ENCODE peak calls at places on chromosomes 5 and 9, in six cellular contexts. Q is psoas muscle; I is CD4-positive, alpha-beta T cell; K is Peyer's patch; E is adrenal gland; V is AG09309. C is an unnamed sample.

GRCh38 chr9:19087601-19088000 is 15.1 kb downstream of the HAUS6 start:
- DNase-seq in Q (no peak), I (no peak), K (no peak), E (peak; percentile 89), V (no peak), C (no peak)

GRCh38 chr9:117098331-117098730 is 316.5 kb downstream of the ASTN2 start:
- DNase-seq in Q (no peak), I (no peak), K (no peak), E (no peak), V (no peak), C (no peak)

GRCh38 chr5:73312872-73313510 is 135.6 kb downstream of the FOXD1 start:
- DNase-seq in Q (no peak), I (no peak), K (no peak), E (no peak), V (no peak), C (no peak)

GRCh38 chr9:125633116-125633743 is 73.8 kb downstream of the MAPKAP1 start:
- DNase-seq in Q (no peak), I (no peak), K (no peak), E (no peak), V (no peak), C (no peak)

GRCh38 chr5:55226027-55226933 is 835 bp downstream of the MCIDAS start:
- DNase-seq in Q (no peak), I (peak; percentile 20), K (no peak), E (no peak), V (no peak), C (peak; percentile 38)

GRCh38 chr5:124806026-124806856 is 59.8 kb upstream of the ZNF608 start:
- DNase-seq in Q (peak; percentile 41), I (no peak), K (no peak), E (peak; percentile 95), V (no peak), C (no peak)

GRCh38 chr5:8993031-8993430 is 552.8 kb downstream of the SEMA5A start:
- DNase-seq in Q (no peak), I (no peak), K (no peak), E (no peak), V (no peak), C (no peak)

GRCh38 chr9:134335095-134335489 is 8.8 kb downstream of the RXRA start:
- DNase-seq in Q (no peak), I (no peak), K (no peak), E (no peak), V (no peak), C (no peak)

GRCh38 chr9:127347831-127348699 is 48.9 kb upstream of the SLC2A8 start:
- DNase-seq in Q (no peak), I (no peak), K (no peak), E (peak; percentile 64), V (no peak), C (no peak)

GRCh38 chr9:116285320-116285719 is 131.7 kb downstream of the PAPPA start:
- DNase-seq in Q (no peak), I (no peak), K (no peak), E (no peak), V (no peak), C (no peak)

GRCh38 chr9:16145196-16145950 is 592.5 kb downstream of the CCDC171 start:
- DNase-seq in Q (no peak), I (no peak), K (no peak), E (no peak), V (no peak), C (no peak)

GRCh38 chr5:43017438-43017820 is 22.7 kb downstream of the ANXA2R start:
- DNase-seq in Q (peak; percentile 40), I (peak; percentile 39), K (peak; percentile 65), E (peak; percentile 58), V (no peak), C (no peak)

GRCh38 chr9:91119679-91120078 is 242.0 kb downstream of the AUH start:
- DNase-seq in Q (no peak), I (no peak), K (no peak), E (no peak), V (no peak), C (no peak)

GRCh38 chr5:123708074-123708806 is 196.3 kb downstream of the CSNK1G3 start:
- DNase-seq in Q (no peak), I (no peak), K (no peak), E (peak; percentile 55), V (peak; percentile 68), C (no peak)

GRCh38 chr5:129951039-129951438 is 46.8 kb downstream of the CHSY3 start:
- DNase-seq in Q (no peak), I (no peak), K (no peak), E (no peak), V (no peak), C (no peak)

GRCh38 chr9:86079421-86080111 is 19.8 kb downstream of the GOLM1 start:
- DNase-seq in Q (no peak), I (no peak), K (no peak), E (peak; percentile 59), V (no peak), C (no peak)

GRCh38 chr5:68225188-68225910 is 9.8 kb downstream of the PIK3R1 start:
- DNase-seq in Q (peak; percentile 69), I (no peak), K (no peak), E (peak; percentile 94), V (peak; percentile 70), C (no peak)

GRCh38 chr9:133580971-133581370 is 28.2 kb downstream of the FAM163B start:
- DNase-seq in Q (no peak), I (no peak), K (no peak), E (no peak), V (no peak), C (no peak)

GRCh38 chr5:96781031-96781733 is 26.6 kb downstream of the ERAP1 start:
- DNase-seq in Q (no peak), I (no peak), K (no peak), E (no peak), V (peak; percentile 72), C (no peak)

GRCh38 chr5:107486489-107486888 is 184.2 kb downstream of the EFNA5 start:
- DNase-seq in Q (no peak), I (no peak), K (no peak), E (no peak), V (no peak), C (no peak)

GRCh38 chr9:37555786-37556185 is 20.4 kb downstream of the FBXO10 start:
- DNase-seq in Q (no peak), I (no peak), K (no peak), E (no peak), V (peak; percentile 24), C (no peak)

GRCh38 chr5:91281409-91281808 is 101.7 kb downstream of the ARRDC3 start:
- DNase-seq in Q (no peak), I (no peak), K (no peak), E (no peak), V (peak; percentile 95), C (no peak)

GRCh38 chr5:111461934-111462333 is 50.4 kb downstream of the STARD4 start:
- DNase-seq in Q (no peak), I (no peak), K (no peak), E (no peak), V (no peak), C (no peak)

GRCh38 chr9:27365977-27366376 is 69.0 kb upstream of the EQTN start:
- DNase-seq in Q (no peak), I (no peak), K (peak; percentile 31), E (no peak), V (no peak), C (no peak)

GRCh38 chr5:29518176-29518575 is 1675.3 kb upstream of the CDH6 start:
- DNase-seq in Q (no peak), I (no peak), K (no peak), E (no peak), V (no peak), C (no peak)

GRCh38 chr5:43041669-43042175 is 1.6 kb upstream of the ANXA2R start:
- DNase-seq in Q (peak; percentile 53), I (peak; percentile 70), K (peak; percentile 65), E (peak; percentile 79), V (no peak), C (no peak)

GRCh38 chr9:76338418-76338817 is 55.8 kb downstream of the RFK start:
- DNase-seq in Q (no peak), I (no peak), K (no peak), E (no peak), V (no peak), C (no peak)

GRCh38 chr5:87755378-87755777 is 342.6 kb upstream of the CCNH start:
- DNase-seq in Q (no peak), I (no peak), K (no peak), E (no peak), V (no peak), C (no peak)

GRCh38 chr9:131986089-131986488 is 93.6 kb downstream of the MED27 start:
- DNase-seq in Q (no peak), I (no peak), K (no peak), E (no peak), V (no peak), C (no peak)

GRCh38 chr9:115213777-115214428 is 95.9 kb upstream of the TNC start:
- DNase-seq in Q (no peak), I (no peak), K (no peak), E (no peak), V (no peak), C (no peak)

DNA sequence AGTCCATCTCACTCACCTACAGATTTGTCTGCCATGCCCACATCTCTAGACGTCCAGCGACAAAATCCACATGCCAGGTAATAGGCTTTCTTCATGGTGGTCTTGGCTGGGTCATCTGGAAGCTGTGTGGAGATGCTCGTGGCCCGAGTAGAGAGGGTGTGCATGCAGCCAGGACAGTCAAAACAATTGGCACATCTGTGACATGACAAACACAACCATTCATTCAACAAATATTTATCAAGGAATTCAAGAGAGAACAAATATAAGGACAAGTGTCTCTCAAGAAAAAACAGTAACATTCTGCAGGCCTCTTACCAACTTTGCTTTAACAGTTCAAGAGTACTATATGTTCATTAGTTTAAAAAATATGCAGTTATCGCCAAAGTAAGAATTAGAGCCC is 5.4 kb downstream of the DCTN4 start:
- DNase-seq in Q (no peak), I (no peak), K (no peak), E (no peak), V (no peak), C (no peak)
- TF ChIP-seq CTCF in Q (no peak), I (no peak), K (no peak), E (no peak), V (no peak), C (no peak)

GRCh38 chr9:137602661-137603060 is 2.8 kb upstream of the ARRDC1 start:
- DNase-seq in Q (no peak), I (no peak), K (no peak), E (no peak), V (no peak), C (no peak)
- TF ChIP-seq CTCF in Q (no peak), I (no peak), K (no peak), E (no peak), V (no peak), C (no peak)

GRCh38 chr5:78295035-78295961 is 800 bp upstream of the AP3B1 start:
- DNase-seq in Q (peak; percentile 23), I (peak; percentile 34), K (peak; percentile 67), E (peak; percentile 61), V (no peak), C (peak; percentile 56)

GRCh38 chr5:78300464-78301045 is 6.1 kb upstream of the AP3B1 start:
- DNase-seq in Q (no peak), I (no peak), K (no peak), E (no peak), V (peak; percentile 5), C (no peak)
- TF ChIP-seq CTCF in Q (peak; percentile 21), I (peak; percentile 45), K (peak; percentile 27), E (peak; percentile 42), V (peak; percentile 36), C (no peak)

DNA sequence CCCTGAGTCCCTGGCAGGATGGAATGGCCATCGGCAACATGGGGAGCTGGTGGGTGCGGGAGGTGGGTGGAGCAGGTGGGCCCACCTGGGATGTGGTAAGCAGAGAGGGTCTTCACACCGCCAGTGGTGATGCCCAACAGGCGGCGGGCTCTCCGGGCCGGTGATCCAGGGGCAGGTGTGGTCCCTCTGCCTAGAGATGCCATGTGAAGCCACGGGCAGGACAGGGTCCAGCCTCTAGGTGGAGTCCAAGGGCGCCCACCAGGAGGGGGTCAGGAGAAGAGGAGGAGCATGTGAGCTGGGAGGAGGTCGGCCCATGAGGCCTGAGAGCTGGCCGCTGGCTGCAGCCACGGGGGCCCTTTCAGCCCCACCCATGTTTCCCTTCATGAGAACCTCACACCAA is 221.1 kb downstream of the FANCC start:
- DNase-seq in Q (no peak), I (no peak), K (no peak), E (no peak), V (no peak), C (no peak)
- TF ChIP-seq CTCF in Q (no peak), I (no peak), K (no peak), E (no peak), V (no peak), C (no peak)